ENCODE peak calls at places on chromosome 11, in six cellular contexts. X is endothelial cell, E is astrocyte of the spinal cord, P is NCI-H524, D is iPS-NIHi11, S is NCI-H1092 treated with DMSO at 0.1 percent for 48 hours. V is an unnamed sample.

GRCh38 chr11:129223701-129224149 is 31.6 kb upstream of the ARHGAP32 start:
- DNase-seq in D (no peak), S (no peak), P (no peak), X (no peak), E (no peak), V (no peak)

GRCh38 chr11:71213696-71214552 is 38.5 kb downstream of the SHANK2 start:
- DNase-seq in E (no peak), X (no peak), D (no peak), P (no peak), S (no peak), V (no peak)

GRCh38 chr11:114111369-114112042 is 52.0 kb downstream of the ZBTB16 start:
- DNase-seq in S (no peak), D (no peak), E (peak; percentile 93), P (no peak), X (no peak), V (peak; percentile 12)

GRCh38 chr11:72720047-72720446 is 32.2 kb downstream of the ARAP1 start:
- DNase-seq in S (no peak), X (no peak), P (no peak), E (no peak), D (no peak), V (no peak)

GRCh38 chr11:69377953-69378302 is 84.0 kb downstream of the MYEOV start:
- DNase-seq in S (no peak), X (no peak), E (no peak), P (no peak), D (no peak), V (no peak)

GRCh38 chr11:8690374-8691342 is 8.1 kb downstream of the RPL27A start:
- DNase-seq in X (no peak), D (no peak), P (no peak), S (no peak), E (no peak), V (no peak)

GRCh38 chr11:130675456-130675855 is 227.0 kb downstream of the ADAMTS15 start:
- DNase-seq in X (no peak), P (peak; percentile 60), S (no peak), E (peak; percentile 60), D (no peak), V (no peak)

GRCh38 chr11:69912911-69913451 is 93.8 kb upstream of the FGF3 start:
- DNase-seq in X (no peak), P (no peak), S (no peak), E (no peak), D (no peak), V (no peak)

GRCh38 chr11:86440305-86440716 is 65.6 kb downstream of the CCDC81 start:
- DNase-seq in P (no peak), D (no peak), X (no peak), E (peak; percentile 74), S (no peak), V (no peak)

GRCh38 chr11:69358398-69359080 is 64.6 kb downstream of the MYEOV start:
- DNase-seq in D (no peak), P (no peak), E (no peak), X (no peak), S (no peak), V (no peak)